ENCODE peak calls at places on chromosomes 13 and 19, in four cellular contexts. A is HepG2, N is A549, O is SK-N-SH. B is an unnamed sample.

GRCh38 chr19:4362038-4362828 is 18.9 kb downstream of the MPND start:
- DNase-seq in N (no peak), A (no peak), O (no peak), B (no peak)

GRCh38 chr19:24159707-24160106 is 72.7 kb downstream of the ZNF254 start:
- DNase-seq in N (peak; percentile 35), A (peak; percentile 29), O (peak; percentile 17), B (no peak)

GRCh38 chr13:26449063-26449848 is 108.2 kb upstream of the WASF3 start:
- DNase-seq in O (no peak), A (no peak), N (no peak), B (no peak)

GRCh38 chr19:1296078-1296477 is 10.4 kb downstream of the EFNA2 start:
- DNase-seq in N (no peak), A (no peak), O (no peak), B (no peak)

GRCh38 chr13:21924958-21925357 is 254.1 kb downstream of the FGF9 start:
- DNase-seq in A (no peak), O (no peak), N (no peak), B (no peak)

GRCh38 chr19:41895745-41896580 is 13.0 kb downstream of the ARHGEF1 start:
- DNase-seq in A (no peak), O (no peak), N (peak; percentile 79), B (no peak)

GRCh38 chr13:38223093-38223492 is 126.6 kb upstream of the UFM1 start:
- DNase-seq in O (no peak), N (no peak), A (peak; percentile 1), B (no peak)

GRCh38 chr13:70310720-70311119 is 202.5 kb upstream of the KLHL1 start:
- DNase-seq in A (peak; percentile 58), N (peak; percentile 23), O (peak; percentile 48), B (no peak)

GRCh38 chr13:107644136-107644535 is 571.2 kb downstream of the LIG4 start:
- DNase-seq in O (no peak), A (no peak), N (no peak), B (no peak)

GRCh38 chr13:65497265-65497664 is 1732.9 kb downstream of the PCDH9 start:
- DNase-seq in O (no peak), N (peak; percentile 2), A (no peak), B (no peak)

GRCh38 chr19:2239771-2240770 is 3.4 kb downstream of the SF3A2 start:
- DNase-seq in A (no peak), O (no peak), N (no peak), B (no peak)

GRCh38 chr19:38070573-38070972 is 153.4 kb downstream of the DPF1 start:
- DNase-seq in A (no peak), N (peak; percentile 88), O (no peak), B (no peak)

GRCh38 chr19:1469936-1470863 is 8.8 kb downstream of the C19orf25 start:
- DNase-seq in A (no peak), O (no peak), N (no peak), B (no peak)

GRCh38 chr13:110226051-110226562 is 80.8 kb downstream of the COL4A1 start:
- DNase-seq in N (no peak), O (no peak), A (no peak), B (no peak)

GRCh38 chr19:10095948-10096614 is 6.4 kb downstream of the ANGPTL6 start:
- DNase-seq in O (peak; percentile 99), N (peak; percentile 88), A (no peak), B (no peak)

GRCh38 chr19:45952341-45952690 is 21.3 kb downstream of the NOVA2 start:
- DNase-seq in N (no peak), A (no peak), O (no peak), B (no peak)

GRCh38 chr19:49328741-49329140 is 3.8 kb upstream of the SLC6A16 start:
- DNase-seq in N (no peak), A (no peak), O (no peak), B (no peak)

GRCh38 chr19:2561895-2562294 is 86.0 kb downstream of the GADD45B start:
- DNase-seq in O (no peak), A (no peak), N (no peak), B (peak; percentile 92)

GRCh38 chr19:18932216-18932841 is 8.7 kb downstream of the HOMER3 start:
- DNase-seq in O (peak; percentile 99), N (peak; percentile 48), A (no peak), B (no peak)

GRCh38 chr13:74825170-74825948 is 656.6 kb downstream of the TBC1D4 start:
- DNase-seq in A (no peak), O (no peak), N (peak; percentile 54), B (no peak)

GRCh38 chr19:5152767-5153532 is 184.0 kb downstream of the KDM4B start:
- DNase-seq in O (peak; percentile 30), A (no peak), N (no peak), B (no peak)

GRCh38 chr19:45767881-45768643 is 990 bp downstream of the SIX5 start:
- DNase-seq in A (peak; percentile 41), O (peak; percentile 67), N (peak; percentile 89), B (no peak)

GRCh38 chr13:93118081-93118615 is 108.5 kb upstream of the GPC6 start:
- DNase-seq in N (no peak), O (no peak), A (no peak), B (no peak)

GRCh38 chr19:40523322-40524047 is 53.2 kb upstream of the SHKBP1 start:
- DNase-seq in A (peak; percentile 61), N (peak; percentile 96), O (peak; percentile 83), B (no peak)

GRCh38 chr13:66341038-66341437 is 889.1 kb downstream of the PCDH9 start:
- DNase-seq in N (no peak), A (no peak), O (no peak), B (no peak)

GRCh38 chr19:16627928-16628182 is 149 bp downstream of the MED26 start:
- DNase-seq in A (no peak), N (no peak), O (no peak), B (no peak)

GRCh38 chr13:39527961-39528720 is 74.9 kb downstream of the LHFPL6 start:
- DNase-seq in O (peak; percentile 10), N (peak; percentile 65), A (no peak), B (no peak)

GRCh38 chr13:42412812-42413795 is 141.2 kb downstream of the AKAP11 start:
- DNase-seq in N (no peak), A (no peak), O (no peak), B (peak; percentile 72)

GRCh38 chr19:22052644-22053013 is 345 bp downstream of the ZNF257 start:
- DNase-seq in N (no peak), O (peak; percentile 25), A (no peak), B (no peak)

GRCh38 chr19:2808129-2808941 is 11.3 kb upstream of the ZNF554 start:
- DNase-seq in O (peak; percentile 9), A (no peak), N (no peak), B (no peak)

GRCh38 chr19:35337081-35337983 is 8.3 kb downstream of the CD22 start:
- DNase-seq in O (no peak), A (no peak), N (no peak), B (no peak)

GRCh38 chr13:98839826-98840769 is 87.6 kb upstream of the SLC15A1 start:
- DNase-seq in O (peak; percentile 72), A (peak; percentile 46), N (peak; percentile 62), B (no peak)

DNA sequence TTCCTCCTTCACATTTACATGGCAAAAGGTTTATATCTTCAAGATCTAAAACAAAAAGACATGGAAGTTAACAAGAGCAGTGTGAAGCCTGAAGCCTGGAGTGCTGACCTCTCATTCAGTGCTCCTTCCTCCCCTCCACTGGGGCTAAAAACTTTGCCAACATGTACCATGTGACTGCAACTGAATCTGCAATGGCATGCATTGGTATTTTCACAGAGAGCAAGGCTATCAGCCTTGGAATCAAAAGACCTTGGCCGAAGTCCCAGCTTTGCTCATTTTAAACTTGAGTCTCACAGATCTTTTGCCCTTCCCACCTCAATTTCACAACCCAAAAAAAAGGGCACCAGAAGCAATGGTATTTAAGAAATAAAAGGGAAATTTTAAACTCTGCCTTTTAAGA is 325.1 kb downstream of the DCT start:
- DNase-seq in O (no peak), N (no peak), A (peak; percentile 11), B (no peak)
- TF ChIP-seq PBX3 in O (peak; percentile 36), N (no peak), A (no peak), B (no peak)

GRCh38 chr19:39402417-39403297 is 4.0 kb upstream of the ZFP36 start:
- DNase-seq in O (peak; percentile 87), N (peak; percentile 91), A (no peak), B (peak; percentile 78)

GRCh38 chr19:39399684-39400465 is 6.8 kb upstream of the ZFP36 start:
- DNase-seq in O (no peak), N (no peak), A (no peak), B (no peak)

GRCh38 chr19:39403331-39404312 is 3.0 kb upstream of the ZFP36 start:
- DNase-seq in O (no peak), A (no peak), N (peak; percentile 99), B (no peak)

GRCh38 chr19:39400997-39401548 is 5.6 kb upstream of the ZFP36 start:
- DNase-seq in O (no peak), N (peak; percentile 44), A (no peak), B (no peak)

DNA sequence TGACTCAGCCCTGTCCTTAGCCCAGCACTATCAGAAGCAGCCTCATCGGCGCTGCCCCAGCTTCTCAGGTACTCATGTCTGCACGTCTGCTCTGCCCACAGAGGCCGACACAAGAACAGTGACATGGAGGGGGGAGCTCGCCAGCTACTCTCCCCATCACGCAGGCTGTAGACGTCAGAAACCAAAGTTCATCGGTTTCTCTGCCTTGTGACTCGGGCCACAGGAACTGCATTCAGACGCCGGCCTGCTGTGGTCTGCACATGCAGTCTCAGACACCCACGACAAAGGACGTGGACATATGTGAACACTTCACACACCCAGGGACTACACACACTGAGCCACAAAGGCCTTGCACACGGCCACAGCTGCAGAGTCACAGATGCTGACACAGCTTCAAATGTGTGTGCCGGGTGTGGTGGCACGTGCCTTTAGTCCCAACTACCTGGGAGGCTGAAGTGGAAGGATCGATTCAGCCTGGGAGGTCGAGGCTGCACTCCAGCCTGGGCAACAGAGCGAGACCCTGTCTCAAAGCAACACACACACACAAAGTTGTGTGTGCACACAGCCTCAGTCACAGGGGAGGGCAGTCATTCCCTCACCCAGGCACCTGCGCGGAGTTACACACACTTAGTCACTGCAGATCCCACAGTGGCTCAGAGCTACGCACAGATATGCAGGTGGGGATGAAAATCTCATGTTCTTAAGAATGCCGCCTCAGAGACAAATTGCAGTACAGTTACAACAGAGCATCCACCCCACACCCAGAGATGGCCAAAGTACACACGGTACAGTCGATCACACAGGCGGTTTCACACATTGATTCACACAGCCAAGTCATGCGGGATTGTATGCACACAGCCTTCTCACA is 4.9 kb upstream of the ZFP36 start:
- DNase-seq in A (peak; percentile 96), N (peak; percentile 95), O (no peak), B (no peak)
- TF ChIP-seq PBX3 in A (no peak), N (no peak), O (no peak), B (peak; percentile 29)

GRCh38 chr13:41017744-41018582 is 1.2 kb downstream of the ELF1 start:
- DNase-seq in O (no peak), A (peak; percentile 58), N (peak; percentile 58), B (no peak)
- TF ChIP-seq PBX3 in O (no peak), A (no peak), N (no peak), B (no peak)

DNA sequence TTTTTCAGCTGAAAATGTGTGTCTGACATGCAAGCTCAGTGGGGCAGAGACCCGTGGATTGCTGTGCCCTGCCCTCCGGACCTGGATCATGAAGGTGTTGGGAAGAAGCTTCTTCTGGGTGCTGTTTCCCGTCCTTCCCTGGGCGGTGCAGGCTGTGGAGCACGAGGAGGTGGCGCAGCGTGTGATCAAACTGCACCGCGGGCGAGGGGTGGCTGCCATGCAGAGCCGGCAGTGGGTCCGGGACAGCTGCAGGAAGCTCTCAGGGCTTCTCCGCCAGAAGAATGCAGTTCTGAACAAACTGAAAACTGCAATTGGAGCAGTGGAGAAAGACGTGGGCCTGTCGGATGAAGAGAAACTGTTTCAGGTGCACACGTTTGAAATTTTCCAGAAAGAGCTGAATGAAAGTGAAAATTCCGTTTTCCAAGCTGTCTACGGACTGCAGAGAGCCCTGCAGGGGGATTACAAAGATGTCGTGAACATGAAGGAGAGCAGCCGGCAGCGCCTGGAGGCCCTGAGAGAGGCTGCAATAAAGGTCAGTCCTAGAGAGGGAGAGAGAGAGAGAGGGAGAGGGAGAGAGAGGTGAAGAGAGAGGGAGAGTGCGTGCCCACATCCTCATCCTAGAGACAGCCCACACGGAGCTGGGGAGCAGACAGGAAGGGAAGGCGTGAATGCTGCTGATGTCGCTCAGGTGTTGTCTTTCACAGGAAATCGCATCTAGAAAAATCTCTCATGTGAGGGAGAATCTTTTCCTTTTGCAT is 5.2 kb upstream of the DCUN1D2 start:
- DNase-seq in O (no peak), N (no peak), A (no peak), B (no peak)
- TF ChIP-seq PBX3 in O (no peak), N (no peak), A (no peak), B (no peak)